ENCODE peak calls at places on chromosome 2, in eight cellular contexts. One of them, this sample, is unnamed.

GRCh38 chr2:34104601-34105000 is 505.5 kb upstream of the FAM98A start:
- DNase-seq in OCI-LY7: no peak
- DNase-seq in PC-9: no peak
- DNase-seq in tibial nerve: no peak
- DNase-seq in GM12865: no peak
- DNase-seq in cardiac muscle cell: peak; percentile 9
- DNase-seq in thoracic aorta: no peak
- DNase-seq in heart right ventricle: no peak
- DNase-seq in this sample: no peak

GRCh38 chr2:181902625-181903024 is 11.1 kb downstream of the ITPRID2 start:
- DNase-seq in OCI-LY7: no peak
- DNase-seq in PC-9: no peak
- DNase-seq in tibial nerve: no peak
- DNase-seq in GM12865: no peak
- DNase-seq in cardiac muscle cell: no peak
- DNase-seq in thoracic aorta: no peak
- DNase-seq in heart right ventricle: no peak
- DNase-seq in this sample: no peak

GRCh38 chr2:135149251-135149650 is 97.2 kb downstream of the RAB3GAP1 start:
- DNase-seq in OCI-LY7: no peak
- DNase-seq in PC-9: no peak
- DNase-seq in tibial nerve: no peak
- DNase-seq in GM12865: no peak
- DNase-seq in cardiac muscle cell: peak; percentile 62
- DNase-seq in thoracic aorta: no peak
- DNase-seq in heart right ventricle: no peak
- DNase-seq in this sample: peak; percentile 19

GRCh38 chr2:240400319-240401161 is 34.9 kb upstream of the GPC1 start:
- DNase-seq in OCI-LY7: no peak
- DNase-seq in PC-9: no peak
- DNase-seq in tibial nerve: peak; percentile 9
- DNase-seq in GM12865: no peak
- DNase-seq in cardiac muscle cell: no peak
- DNase-seq in thoracic aorta: no peak
- DNase-seq in heart right ventricle: no peak
- DNase-seq in this sample: no peak

GRCh38 chr2:235951980-235952379 is 216.2 kb downstream of the GBX2 start:
- DNase-seq in OCI-LY7: no peak
- DNase-seq in PC-9: no peak
- DNase-seq in tibial nerve: no peak
- DNase-seq in GM12865: no peak
- DNase-seq in cardiac muscle cell: no peak
- DNase-seq in thoracic aorta: no peak
- DNase-seq in heart right ventricle: no peak
- DNase-seq in this sample: no peak

GRCh38 chr2:162821176-162821575 is 17.4 kb downstream of the KCNH7 start:
- DNase-seq in OCI-LY7: no peak
- DNase-seq in PC-9: no peak
- DNase-seq in tibial nerve: no peak
- DNase-seq in GM12865: no peak
- DNase-seq in cardiac muscle cell: no peak
- DNase-seq in thoracic aorta: no peak
- DNase-seq in heart right ventricle: no peak
- DNase-seq in this sample: peak; percentile 57

GRCh38 chr2:150370600-150370999 is 116.9 kb downstream of the RND3 start:
- DNase-seq in OCI-LY7: no peak
- DNase-seq in PC-9: no peak
- DNase-seq in tibial nerve: no peak
- DNase-seq in GM12865: no peak
- DNase-seq in cardiac muscle cell: no peak
- DNase-seq in thoracic aorta: no peak
- DNase-seq in heart right ventricle: no peak
- DNase-seq in this sample: no peak

GRCh38 chr2:3692375-3692774 is 11.0 kb upstream of the DCDC2C start:
- DNase-seq in OCI-LY7: peak; percentile 51
- DNase-seq in PC-9: no peak
- DNase-seq in tibial nerve: no peak
- DNase-seq in GM12865: peak; percentile 24
- DNase-seq in cardiac muscle cell: peak; percentile 13
- DNase-seq in thoracic aorta: no peak
- DNase-seq in heart right ventricle: no peak
- DNase-seq in this sample: peak; percentile 9

GRCh38 chr2:239140346-239141020 is 260.3 kb downstream of the HDAC4 start:
- DNase-seq in OCI-LY7: no peak
- DNase-seq in PC-9: no peak
- DNase-seq in tibial nerve: no peak
- DNase-seq in GM12865: no peak
- DNase-seq in cardiac muscle cell: no peak
- DNase-seq in thoracic aorta: no peak
- DNase-seq in heart right ventricle: no peak
- DNase-seq in this sample: peak; percentile 17

GRCh38 chr2:11065833-11066232 is 89.4 kb upstream of the SLC66A3 start:
- DNase-seq in OCI-LY7: no peak
- DNase-seq in PC-9: no peak
- DNase-seq in tibial nerve: no peak
- DNase-seq in GM12865: no peak
- DNase-seq in cardiac muscle cell: no peak
- DNase-seq in thoracic aorta: no peak
- DNase-seq in heart right ventricle: no peak
- DNase-seq in this sample: no peak

GRCh38 chr2:105723431-105723830 is 21.3 kb upstream of the NCK2 start:
- DNase-seq in OCI-LY7: no peak
- DNase-seq in PC-9: no peak
- DNase-seq in tibial nerve: no peak
- DNase-seq in GM12865: no peak
- DNase-seq in cardiac muscle cell: no peak
- DNase-seq in thoracic aorta: no peak
- DNase-seq in heart right ventricle: no peak
- DNase-seq in this sample: no peak

GRCh38 chr2:162242586-162243304 is 500 bp downstream of the FAP start:
- DNase-seq in OCI-LY7: no peak
- DNase-seq in PC-9: no peak
- DNase-seq in tibial nerve: no peak
- DNase-seq in GM12865: no peak
- DNase-seq in cardiac muscle cell: peak; percentile 91
- DNase-seq in thoracic aorta: no peak
- DNase-seq in heart right ventricle: no peak
- DNase-seq in this sample: peak; percentile 69

GRCh38 chr2:26464390-26465265 is 13.3 kb downstream of the OTOF start:
- DNase-seq in OCI-LY7: no peak
- DNase-seq in PC-9: no peak
- DNase-seq in tibial nerve: no peak
- DNase-seq in GM12865: no peak
- DNase-seq in cardiac muscle cell: no peak
- DNase-seq in thoracic aorta: no peak
- DNase-seq in heart right ventricle: no peak
- DNase-seq in this sample: no peak

GRCh38 chr2:121529439-121530209 is 1.1 kb upstream of the RNU4ATAC start:
- DNase-seq in OCI-LY7: no peak
- DNase-seq in PC-9: peak; percentile 41
- DNase-seq in tibial nerve: peak; percentile 30
- DNase-seq in GM12865: no peak
- DNase-seq in cardiac muscle cell: peak; percentile 75
- DNase-seq in thoracic aorta: peak; percentile 7
- DNase-seq in heart right ventricle: peak; percentile 77
- DNase-seq in this sample: peak; percentile 75

GRCh38 chr2:109318150-109318948 is 189.3 kb downstream of the SH3RF3 start:
- DNase-seq in OCI-LY7: no peak
- DNase-seq in PC-9: no peak
- DNase-seq in tibial nerve: peak; percentile 57
- DNase-seq in GM12865: no peak
- DNase-seq in cardiac muscle cell: peak; percentile 92
- DNase-seq in thoracic aorta: peak; percentile 43
- DNase-seq in heart right ventricle: peak; percentile 62
- DNase-seq in this sample: peak; percentile 90

GRCh38 chr2:180630756-180631155 is 349.6 kb upstream of the UBE2E3 start:
- DNase-seq in OCI-LY7: no peak
- DNase-seq in PC-9: no peak
- DNase-seq in tibial nerve: no peak
- DNase-seq in GM12865: no peak
- DNase-seq in cardiac muscle cell: no peak
- DNase-seq in thoracic aorta: no peak
- DNase-seq in heart right ventricle: no peak
- DNase-seq in this sample: no peak

GRCh38 chr2:42813773-42814172 is 21.4 kb upstream of the HAAO start:
- DNase-seq in OCI-LY7: no peak
- DNase-seq in PC-9: no peak
- DNase-seq in tibial nerve: no peak
- DNase-seq in GM12865: no peak
- DNase-seq in cardiac muscle cell: no peak
- DNase-seq in thoracic aorta: no peak
- DNase-seq in heart right ventricle: no peak
- DNase-seq in this sample: no peak

GRCh38 chr2:227472265-227473018 is 486 bp downstream of the AGFG1 start:
- DNase-seq in OCI-LY7: peak; percentile 61
- DNase-seq in PC-9: no peak
- DNase-seq in tibial nerve: no peak
- DNase-seq in GM12865: peak; percentile 58
- DNase-seq in cardiac muscle cell: peak; percentile 57
- DNase-seq in thoracic aorta: no peak
- DNase-seq in heart right ventricle: peak; percentile 19
- DNase-seq in this sample: no peak

GRCh38 chr2:63841254-63842022 is at the start of gene UGP2:
- DNase-seq in OCI-LY7: peak; percentile 92
- DNase-seq in PC-9: peak; percentile 92
- DNase-seq in tibial nerve: peak; percentile 83
- DNase-seq in GM12865: peak; percentile 93
- DNase-seq in cardiac muscle cell: peak; percentile 96
- DNase-seq in thoracic aorta: peak; percentile 79
- DNase-seq in heart right ventricle: peak; percentile 91
- DNase-seq in this sample: peak; percentile 96

GRCh38 chr2:144456680-144457079 is 63.2 kb downstream of the ZEB2 start:
- DNase-seq in OCI-LY7: no peak
- DNase-seq in PC-9: no peak
- DNase-seq in tibial nerve: no peak
- DNase-seq in GM12865: peak; percentile 29
- DNase-seq in cardiac muscle cell: peak; percentile 88
- DNase-seq in thoracic aorta: peak; percentile 38
- DNase-seq in heart right ventricle: peak; percentile 29
- DNase-seq in this sample: peak; percentile 73

DNA sequence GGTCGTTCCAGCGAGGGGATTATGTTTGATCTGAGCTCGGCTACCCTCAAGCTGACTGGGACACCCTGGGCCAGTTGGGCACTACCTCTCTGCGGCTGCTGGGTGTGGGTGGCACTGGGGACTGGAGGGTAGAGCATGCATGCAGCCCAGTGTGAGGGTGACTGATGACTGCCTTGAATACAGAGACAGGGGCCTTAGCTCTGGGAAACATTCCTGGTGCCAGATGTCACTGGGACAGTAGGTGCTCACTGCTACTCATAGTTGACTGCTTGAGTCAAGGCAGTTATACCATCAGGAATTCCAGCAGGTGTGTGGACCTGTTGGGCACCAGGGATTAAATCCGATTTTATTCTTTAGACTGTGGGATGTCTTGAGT is 33.6 kb upstream of the ATP6V1B1 start:
- DNase-seq in OCI-LY7: no peak
- DNase-seq in PC-9: peak; percentile 40
- DNase-seq in tibial nerve: no peak
- DNase-seq in GM12865: no peak
- DNase-seq in cardiac muscle cell: no peak
- DNase-seq in thoracic aorta: no peak
- DNase-seq in heart right ventricle: no peak
- DNase-seq in this sample: no peak
- H3K4me3 ChIP-seq in OCI-LY7: no peak overlapping the region
- H3K4me3 ChIP-seq in PC-9: peak overlapping the region; percentile 67
- H3K4me3 ChIP-seq in tibial nerve: no peak overlapping the region
- H3K4me3 ChIP-seq in GM12865: no peak overlapping the region
- H3K4me3 ChIP-seq in cardiac muscle cell: no peak overlapping the region
- H3K4me3 ChIP-seq in thoracic aorta: peak overlapping the region; percentile 73
- H3K4me3 ChIP-seq in heart right ventricle: peak overlapping the region; percentile 59
- H3K4me3 ChIP-seq in this sample: no peak overlapping the region

DNA sequence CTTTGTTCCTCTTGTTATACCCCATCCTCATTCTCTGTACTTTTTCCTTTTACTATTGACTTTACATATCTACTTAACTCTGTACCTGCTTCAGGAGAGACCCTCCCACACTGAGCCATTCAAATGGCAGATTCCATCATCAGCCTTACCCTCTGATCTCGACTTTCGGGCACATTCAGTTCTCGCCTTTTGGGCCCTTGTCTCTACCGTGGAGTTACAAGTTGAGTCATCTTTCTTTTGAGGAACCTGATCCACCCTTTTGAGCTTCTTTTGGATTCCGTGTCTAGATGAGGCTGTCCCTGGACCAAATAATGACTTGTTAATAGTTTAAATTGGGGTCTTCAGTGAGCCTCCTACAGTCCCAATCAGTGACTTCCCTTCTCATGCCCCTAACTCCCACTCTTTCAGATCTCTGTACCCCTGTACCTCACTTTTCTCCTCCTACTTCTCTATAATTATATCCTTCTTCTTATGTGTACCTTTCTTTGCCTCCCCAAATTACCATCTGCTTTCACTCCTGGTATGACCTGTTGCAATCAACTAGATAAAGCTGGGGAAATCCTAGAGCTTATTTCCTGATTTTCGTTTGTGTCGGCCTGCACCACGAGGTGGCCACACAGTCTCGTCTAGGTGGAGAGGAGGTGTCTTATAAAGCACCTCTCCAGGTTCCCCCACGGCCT is 17.2 kb downstream of the SP110 start:
- DNase-seq in OCI-LY7: peak; percentile 74
- DNase-seq in PC-9: no peak
- DNase-seq in tibial nerve: no peak
- DNase-seq in GM12865: peak; percentile 82
- DNase-seq in cardiac muscle cell: no peak
- DNase-seq in thoracic aorta: no peak
- DNase-seq in heart right ventricle: no peak
- DNase-seq in this sample: no peak
- TF ChIP-seq CTCF in OCI-LY7: peak; percentile 84
- TF ChIP-seq CTCF in PC-9: no peak
- TF ChIP-seq CTCF in tibial nerve: no peak
- TF ChIP-seq CTCF in GM12865: peak; percentile 37
- TF ChIP-seq CTCF in cardiac muscle cell: no peak
- TF ChIP-seq CTCF in thoracic aorta: no peak
- TF ChIP-seq CTCF in heart right ventricle: no peak
- TF ChIP-seq CTCF in this sample: no peak

DNA sequence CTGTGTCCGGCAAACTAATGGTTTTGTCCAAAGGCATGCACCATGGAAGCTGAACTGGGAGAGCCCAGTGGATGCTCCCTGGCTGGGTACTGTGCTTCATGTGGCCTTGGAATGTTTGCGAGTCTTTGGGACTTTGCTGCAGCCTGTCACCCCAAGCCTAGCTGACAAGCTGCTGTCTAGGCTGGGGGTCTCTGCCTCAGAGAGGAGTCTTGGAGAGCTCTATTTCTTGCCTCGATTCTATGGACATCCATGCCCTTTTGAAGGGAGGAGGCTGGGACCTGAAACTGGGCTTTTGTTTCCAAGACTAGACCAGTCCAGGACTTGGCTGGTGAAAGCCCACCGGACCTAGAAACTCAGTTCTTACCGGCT is 1.7 kb downstream of the MARS2 start:
- DNase-seq in OCI-LY7: no peak
- DNase-seq in PC-9: no peak
- DNase-seq in tibial nerve: no peak
- DNase-seq in GM12865: no peak
- DNase-seq in cardiac muscle cell: no peak
- DNase-seq in thoracic aorta: no peak
- DNase-seq in heart right ventricle: no peak
- DNase-seq in this sample: no peak
- H3K4me3 ChIP-seq in OCI-LY7: peak overlapping the region; percentile 90
- H3K4me3 ChIP-seq in PC-9: peak overlapping the region; percentile 98
- H3K4me3 ChIP-seq in tibial nerve: no peak overlapping the region
- H3K4me3 ChIP-seq in GM12865: peak overlapping the region; percentile 83
- H3K4me3 ChIP-seq in cardiac muscle cell: peak overlapping the region; percentile 76
- H3K4me3 ChIP-seq in thoracic aorta: peak overlapping the region; percentile 79
- H3K4me3 ChIP-seq in heart right ventricle: peak overlapping the region; percentile 99
- H3K4me3 ChIP-seq in this sample: peak overlapping the region; percentile 86

GRCh38 chr2:231732604-231733003 is 24.3 kb downstream of the PTMA start:
- DNase-seq in OCI-LY7: no peak
- DNase-seq in PC-9: no peak
- DNase-seq in tibial nerve: no peak
- DNase-seq in GM12865: no peak
- DNase-seq in cardiac muscle cell: no peak
- DNase-seq in thoracic aorta: no peak
- DNase-seq in heart right ventricle: no peak
- DNase-seq in this sample: no peak
- TF ChIP-seq CTCF in OCI-LY7: peak; percentile 28
- TF ChIP-seq CTCF in PC-9: peak; percentile 16
- TF ChIP-seq CTCF in tibial nerve: no peak
- TF ChIP-seq CTCF in GM12865: no peak
- TF ChIP-seq CTCF in cardiac muscle cell: no peak
- TF ChIP-seq CTCF in thoracic aorta: no peak
- TF ChIP-seq CTCF in heart right ventricle: no peak
- TF ChIP-seq CTCF in this sample: no peak

This sample was measured in astrocyte of the spinal cord.